ENCODE peak calls at places on chromosomes 13 and 19, in six cellular contexts. L is A549, Q is tibial nerve, Z is GM23248, K is BE2C, I is gastrocnemius medialis. X is an unnamed sample.

GRCh38 chr19:15498156-15498858 is 10.0 kb upstream of the CYP4F22 start:
- DNase-seq in I (no peak), K (no peak), L (no peak), Q (no peak), Z (no peak), X (no peak)

GRCh38 chr19:33194884-33195710 is 967 bp downstream of the LRP3 start:
- DNase-seq in L (peak; percentile 62), K (peak; percentile 42), Q (no peak), Z (peak; percentile 70), I (no peak), X (peak; percentile 66)

GRCh38 chr19:35273686-35274259 is 5.0 kb downstream of the USF2 start:
- DNase-seq in I (no peak), Z (no peak), L (no peak), Q (no peak), K (no peak), X (no peak)

GRCh38 chr19:4866595-4867424 is 657 bp downstream of the PLIN3 start:
- DNase-seq in Z (peak; percentile 85), K (no peak), I (no peak), L (peak; percentile 35), Q (peak; percentile 66), X (peak; percentile 77)

GRCh38 chr13:44843403-44843802 is 145.9 kb downstream of the NUFIP1 start:
- DNase-seq in K (no peak), I (no peak), Z (peak; percentile 68), L (no peak), Q (no peak), X (peak; percentile 32)

GRCh38 chr19:13024126-13024957 is 29.1 kb downstream of the NFIX start:
- DNase-seq in Q (no peak), L (no peak), Z (peak; percentile 72), I (no peak), K (peak; percentile 46), X (no peak)

GRCh38 chr13:28654276-28654675 is 4.7 kb upstream of the POMP start:
- DNase-seq in Q (no peak), K (no peak), L (no peak), I (no peak), Z (peak; percentile 45), X (peak; percentile 88)

GRCh38 chr13:52737451-52737850 is 2.2 kb downstream of the CNMD start:
- DNase-seq in K (no peak), Q (no peak), Z (no peak), L (no peak), I (no peak), X (no peak)

GRCh38 chr19:47158879-47159509 is 28.4 kb downstream of the SAE1 start:
- DNase-seq in Z (peak; percentile 79), I (no peak), Q (no peak), L (no peak), K (no peak), X (no peak)

GRCh38 chr13:78607409-78608253 is 4.3 kb upstream of the POU4F1 start:
- DNase-seq in L (no peak), K (no peak), Q (no peak), Z (no peak), I (no peak), X (no peak)

GRCh38 chr13:113599396-113599795 is 14.8 kb downstream of the TFDP1 start:
- DNase-seq in Z (no peak), Q (no peak), L (no peak), I (no peak), K (peak; percentile 1), X (no peak)

GRCh38 chr13:113836917-113837553 is 26.8 kb downstream of the GAS6 start:
- DNase-seq in Q (peak; percentile 75), I (peak; percentile 74), L (peak; percentile 38), K (no peak), Z (peak; percentile 95), X (peak; percentile 81)

GRCh38 chr19:42693760-42694350 is 46.4 kb downstream of the PSG3 start:
- DNase-seq in Z (peak; percentile 73), I (no peak), Q (no peak), L (peak; percentile 98), K (peak; percentile 38), X (peak; percentile 61)

GRCh38 chr13:101942038-101942437 is 459.8 kb downstream of the FGF14 start:
- DNase-seq in I (no peak), L (peak; percentile 15), Q (peak; percentile 49), K (peak; percentile 55), Z (peak; percentile 59), X (peak; percentile 52)

GRCh38 chr19:4639531-4640246 is 373 bp downstream of the TNFAIP8L1 start:
- DNase-seq in K (peak; percentile 47), L (no peak), Q (no peak), I (no peak), Z (no peak), X (peak; percentile 37)

GRCh38 chr19:993361-993830 is 6.8 kb upstream of the GRIN3B start:
- DNase-seq in Z (no peak), K (no peak), Q (no peak), L (no peak), I (no peak), X (no peak)

GRCh38 chr13:98447881-98448641 is 128.8 kb downstream of the STK24 start:
- DNase-seq in I (no peak), Q (peak; percentile 66), K (peak; percentile 87), L (peak; percentile 38), Z (peak; percentile 80), X (no peak)

GRCh38 chr13:40613954-40614353 is 52.5 kb downstream of the FOXO1 start:
- DNase-seq in L (no peak), Q (no peak), Z (no peak), K (no peak), I (no peak), X (no peak)

GRCh38 chr13:40609972-40610726 is 56.3 kb downstream of the FOXO1 start:
- DNase-seq in Q (no peak), L (no peak), K (no peak), I (peak; percentile 67), Z (no peak), X (no peak)

GRCh38 chr13:40613192-40613818 is 53.1 kb downstream of the FOXO1 start:
- DNase-seq in Z (no peak), K (no peak), I (peak; percentile 39), L (no peak), Q (no peak), X (no peak)

GRCh38 chr13:40611004-40611403 is 55.4 kb downstream of the FOXO1 start:
- DNase-seq in Q (no peak), L (no peak), Z (no peak), K (no peak), I (no peak), X (no peak)

GRCh38 chr13:40611635-40612422 is 54.6 kb downstream of the FOXO1 start:
- DNase-seq in K (no peak), L (no peak), Z (no peak), I (no peak), Q (no peak), X (no peak)
- H3K4me1 ChIP-seq in K (no peaks in the 10 kb centered on the region), L (no peaks in the 10 kb centered on the region), Z (no peaks in the 10 kb centered on the region), I (peaks cover 96% of the 10 kb centered on the region), Q (no peaks in the 10 kb centered on the region), X (peaks cover 22% of the 10 kb centered on the region)

GRCh38 chr19:50332264-50333038 is 3.3 kb upstream of the KCNC3 start:
- DNase-seq in Z (no peak), K (no peak), L (no peak), I (no peak), Q (no peak), X (no peak)
- H3K4me1 ChIP-seq in Z (no peaks in the 10 kb centered on the region), K (no peaks in the 10 kb centered on the region), L (peaks cover 34% of the 10 kb centered on the region), I (peaks cover 33% of the 10 kb centered on the region), Q (no peaks in the 10 kb centered on the region), X (peaks cover 9% of the 10 kb centered on the region)

GRCh38 chr13:51728275-51728673 is 75.7 kb downstream of the DHRS12 start:
- DNase-seq in K (no peak), L (no peak), Z (no peak), Q (no peak), I (no peak), X (no peak)
- H3K4me1 ChIP-seq in K (no peaks in the 10 kb centered on the region), L (peaks cover 57% of the 10 kb centered on the region), Z (peaks cover 65% of the 10 kb centered on the region), Q (no peaks in the 10 kb centered on the region), I (peaks cover 5% of the 10 kb centered on the region), X (peaks cover 59% of the 10 kb centered on the region)

GRCh38 chr13:106286811-106287210 is 248.7 kb downstream of the EFNB2 start:
- DNase-seq in I (no peak), Q (no peak), Z (no peak), K (no peak), L (no peak), X (no peak)
- H3K4me1 ChIP-seq in I (no peaks in the 10 kb centered on the region), Q (no peaks in the 10 kb centered on the region), Z (no peaks in the 10 kb centered on the region), K (peaks cover 2% of the 10 kb centered on the region), L (no peaks in the 10 kb centered on the region), X (no peaks in the 10 kb centered on the region)

DNA sequence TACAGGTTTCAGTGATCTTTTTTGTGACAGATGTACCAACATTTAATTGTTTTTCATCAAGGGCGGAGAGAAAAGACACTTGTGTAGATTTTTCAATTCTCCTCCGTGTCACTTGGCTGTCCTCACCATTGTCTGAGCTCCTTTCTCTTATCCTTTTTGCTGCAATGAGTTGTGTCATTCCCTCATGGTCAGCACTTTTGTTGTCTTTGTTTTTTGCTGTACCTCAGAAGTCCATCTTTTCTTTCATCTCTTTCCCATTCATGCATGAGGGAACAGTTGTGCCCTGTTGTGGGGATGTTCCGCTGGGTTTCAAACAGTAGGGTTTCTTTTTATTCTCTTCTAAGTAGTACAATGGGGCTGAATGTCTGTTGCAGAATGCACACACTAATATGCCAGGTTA is 222.6 kb downstream of the TM9SF2 start:
- DNase-seq in L (no peak), Z (no peak), Q (no peak), I (no peak), K (no peak), X (no peak)
- H3K4me1 ChIP-seq in L (no peaks in the 10 kb centered on the region), Z (no peaks in the 10 kb centered on the region), Q (no peaks in the 10 kb centered on the region), I (peaks cover 7% of the 10 kb centered on the region), K (no peaks in the 10 kb centered on the region), X (no peaks in the 10 kb centered on the region)

DNA sequence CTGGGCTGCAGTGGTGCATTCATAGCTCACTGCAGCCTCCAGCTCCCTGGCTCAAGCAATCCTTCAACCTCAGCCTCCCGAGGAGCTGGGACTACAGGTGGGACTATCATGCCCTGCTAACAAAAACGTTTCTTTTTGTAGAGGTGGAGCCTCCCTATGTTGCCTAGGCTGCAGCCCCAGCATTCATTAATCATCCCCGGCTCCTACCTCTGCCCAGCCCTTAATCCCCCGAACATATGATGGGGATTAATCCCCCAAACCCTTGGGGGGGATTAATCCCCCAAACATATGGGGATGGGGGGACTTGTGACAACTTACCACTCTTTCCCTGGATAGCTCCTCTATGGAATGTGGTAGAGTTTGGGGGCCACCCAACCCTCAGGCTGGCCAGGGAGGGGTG is 45.9 kb downstream of the SUGP2 start:
- DNase-seq in L (no peak), Q (no peak), I (no peak), K (no peak), Z (no peak), X (no peak)
- H3K4me1 ChIP-seq in L (no peaks in the 10 kb centered on the region), Q (no peaks in the 10 kb centered on the region), I (no peaks in the 10 kb centered on the region), K (no peaks in the 10 kb centered on the region), Z (no peaks in the 10 kb centered on the region), X (no peaks in the 10 kb centered on the region)